ENCODE peak calls at places on chromosomes 13 and 19, in four cellular contexts. R, D, S and C are unnamed samples. For H3K27me3, the result is how much of the 10 kb centered on the place peaks cover.

GRCh38 chr13:111629933-111630332 is 309.5 kb downstream of the TEX29 start:
- DNase-seq in D (no peak), R (no peak), S (no peak), C (no peak)

GRCh38 chr13:66660013-66660804 is 569.9 kb downstream of the PCDH9 start:
- DNase-seq in R (no peak), D (peak), S (no peak), C (no peak)

GRCh38 chr13:73676550-73677040 is 457.6 kb downstream of the KLF12 start:
- DNase-seq in S (no peak), R (no peak), D (no peak), C (no peak)

GRCh38 chr19:58417071-58417470 is 8.6 kb downstream of the ZNF584 start:
- DNase-seq in R (no peak), D (no peak), S (no peak), C (no peak)

GRCh38 chr19:40799558-40800338 is 757 bp downstream of the EGLN2 start:
- DNase-seq in S (peak), R (no peak), D (no peak), C (no peak)

GRCh38 chr19:23075031-23075733 is 41.6 kb upstream of the ZNF730 start:
- DNase-seq in S (peak), D (peak), R (peak), C (peak)

GRCh38 chr19:5292453-5292842 is 48.2 kb downstream of the PTPRS start:
- DNase-seq in R (no peak), S (no peak), D (peak), C (peak)

GRCh38 chr13:45196622-45197021 is 4.2 kb downstream of the KCTD4 start:
- DNase-seq in D (peak), R (no peak), S (no peak), C (no peak)

GRCh38 chr19:7844951-7845350 is 14.9 kb downstream of the EVI5L start:
- DNase-seq in S (no peak), R (no peak), D (no peak), C (no peak)

GRCh38 chr13:109576331-109576813 is 210.0 kb downstream of the IRS2 start:
- DNase-seq in D (no peak), S (no peak), R (no peak), C (no peak)

GRCh38 chr13:33639640-33640080 is 178.3 kb upstream of the RFC3 start:
- DNase-seq in R (no peak), S (no peak), D (no peak), C (no peak)

GRCh38 chr13:65679240-65679639 is 1550.9 kb downstream of the PCDH9 start:
- DNase-seq in D (peak), R (no peak), S (no peak), C (no peak)

GRCh38 chr19:48568345-48568886 is 16.4 kb downstream of the SULT2B1 start:
- DNase-seq in R (peak), S (peak), D (peak), C (peak)

GRCh38 chr13:31115616-31116015 is 46.1 kb downstream of the HSPH1 start:
- DNase-seq in D (no peak), S (no peak), R (no peak), C (no peak)

GRCh38 chr19:55272142-55272541 is 7.8 kb downstream of the HSPBP1 start:
- DNase-seq in D (no peak), R (no peak), S (no peak), C (no peak)

GRCh38 chr19:17237747-17238706 is 7.7 kb downstream of the NR2F6 start:
- DNase-seq in D (no peak), R (no peak), S (no peak), C (no peak)

GRCh38 chr13:44068737-44069136 is 189.0 kb downstream of the LACC1 start:
- DNase-seq in D (peak), R (peak), S (no peak), C (no peak)

GRCh38 chr13:44249439-44249838 is 124.2 kb upstream of the SERP2 start:
- DNase-seq in D (peak), R (peak), S (peak), C (no peak)

GRCh38 chr19:38211779-38212178 is 12.2 kb downstream of the DPF1 start:
- DNase-seq in R (no peak), S (no peak), D (no peak), C (no peak)

GRCh38 chr19:52086481-52086880 is 9.1 kb downstream of the ZNF841 start:
- DNase-seq in S (no peak), D (peak), R (no peak), C (no peak)

GRCh38 chr13:53023246-53023645 is 5.4 kb upstream of the OLFM4 start:
- DNase-seq in S (no peak), R (no peak), D (no peak), C (no peak)

GRCh38 chr13:53028637-53029121 is at the start of gene OLFM4:
- DNase-seq in R (no peak), S (no peak), D (no peak), C (no peak)

GRCh38 chr13:53032849-53033248 is 4.2 kb downstream of the OLFM4 start:
- DNase-seq in S (no peak), R (no peak), D (no peak), C (no peak)

DNA sequence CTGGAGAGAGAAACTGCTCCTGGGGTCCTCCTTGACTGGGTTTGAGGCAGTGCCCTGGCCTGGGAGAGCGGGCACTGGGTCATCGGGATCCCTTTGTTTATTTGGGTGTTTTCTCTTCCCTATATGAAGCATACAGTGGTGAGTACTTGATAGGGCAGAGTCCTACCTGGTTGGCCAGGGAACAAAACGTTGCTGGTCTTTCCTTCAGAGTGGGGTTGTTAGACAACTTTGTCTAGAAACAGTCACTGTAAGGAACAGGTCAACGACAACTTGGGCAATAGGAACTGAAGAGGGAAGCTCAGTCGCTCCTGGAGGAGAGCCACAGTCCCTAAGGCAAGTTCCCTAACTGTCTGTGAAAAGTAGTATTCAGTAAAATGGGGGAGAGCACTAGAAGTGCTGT is 550 bp upstream of the OLFM4 start:
- DNase-seq in R (no peak), S (no peak), D (no peak), C (no peak)
- H3K27ac ChIP-seq in R (no peak), S (no peak), D (no peak), C (peak)

GRCh38 chr19:35851213-35852028 is 883 bp downstream of the NPHS1 start:
- DNase-seq in S (no peak), D (no peak), R (no peak), C (peak)
- H3K27me3 ChIP-seq in S (under half), D (half or more), R (half or more), C (under half)

DNA sequence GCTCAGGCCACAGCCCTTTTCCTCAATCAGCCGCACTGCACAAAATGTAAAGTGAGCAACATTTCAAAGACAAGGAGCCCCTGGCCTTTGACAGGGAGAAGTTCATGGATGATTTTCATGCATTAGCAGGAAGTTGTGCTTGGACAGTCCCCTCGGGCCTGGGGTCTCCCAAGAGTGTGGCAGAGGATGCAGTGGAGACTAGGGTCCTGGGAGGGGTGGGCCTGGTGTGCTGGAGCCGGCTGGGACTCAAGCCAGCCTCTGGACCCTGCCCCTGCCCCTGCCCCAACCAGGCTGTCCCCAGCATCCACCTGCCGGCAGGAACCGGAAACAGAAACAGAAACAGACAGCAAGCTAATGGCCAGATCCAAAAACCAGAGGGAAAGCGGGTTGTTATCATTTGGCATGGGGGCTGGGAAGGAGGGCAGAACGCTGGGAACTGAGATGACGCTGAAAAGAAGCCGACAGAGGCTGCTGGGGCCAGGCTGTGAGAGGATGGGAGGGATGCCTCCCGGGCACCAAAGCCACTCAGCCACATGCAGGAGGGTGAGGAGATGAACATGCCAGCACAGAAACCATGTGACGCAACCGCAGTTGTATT is 2.3 kb downstream of the GAS6 start:
- DNase-seq in S (no peak), D (no peak), R (no peak), C (no peak)
- H3K27ac ChIP-seq in S (no peak), D (peak), R (peak), C (no peak)

GRCh38 chr19:398719-399118 is 10.2 kb downstream of the C2CD4C start:
- DNase-seq in D (no peak), R (no peak), S (no peak), C (peak)

GRCh38 chr19:397941-398706 is 10.8 kb downstream of the C2CD4C start:
- DNase-seq in S (no peak), D (no peak), R (no peak), C (no peak)

GRCh38 chr19:392375-392970 is 16.5 kb downstream of the C2CD4C start:
- DNase-seq in S (no peak), D (no peak), R (no peak), C (peak)

GRCh38 chr19:397321-397720 is 11.6 kb downstream of the C2CD4C start:
- DNase-seq in R (no peak), D (no peak), S (no peak), C (no peak)

GRCh38 chr19:395467-395866 is 13.5 kb downstream of the C2CD4C start:
- DNase-seq in S (no peak), R (no peak), D (no peak), C (no peak)
- H3K27me3 ChIP-seq in S (under half), R (under half), D (under half), C (under half)